ENCODE peak calls at places on chromosome X, in four cellular contexts. G is A549, S is H1, Y is endothelial cell of umbilical vein. B is an unnamed sample.
A peak's percentile ranks its signal among the peaks of the same experiment; 100 is the strongest.

GRCh38 chrX:24146283-24146865 is 3.2 kb upstream of the ZFX start:
- DNase-seq in Y (peak; percentile 44), S (no peak), G (peak; percentile 52), B (peak; percentile 60)

GRCh38 chrX:8820910-8821527 is 19.8 kb upstream of the FAM9A start:
- DNase-seq in S (peak; percentile 23), G (peak; percentile 64), Y (no peak), B (peak; percentile 18)

GRCh38 chrX:47218920-47219815 is 687 bp downstream of the CDK16 start:
- DNase-seq in G (peak; percentile 29), S (no peak), Y (peak; percentile 5), B (peak; percentile 61)

GRCh38 chrX:45681891-45682290 is 481.2 kb upstream of the DIPK2B start:
- DNase-seq in Y (no peak), S (no peak), G (no peak), B (no peak)

GRCh38 chrX:100647095-100647494 is 3.1 kb downstream of the SRPX2 start:
- DNase-seq in Y (peak; percentile 41), G (no peak), S (no peak), B (no peak)

GRCh38 chrX:22060451-22060940 is 28.4 kb downstream of the PHEX start:
- DNase-seq in S (no peak), G (peak; percentile 16), Y (peak; percentile 6), B (peak; percentile 35)

GRCh38 chrX:135512508-135513139 is 7.8 kb upstream of the INTS6L start:
- DNase-seq in G (no peak), Y (no peak), S (no peak), B (peak; percentile 84)

GRCh38 chrX:30488092-30488491 is 89.5 kb downstream of the TASL start:
- DNase-seq in Y (no peak), G (peak; percentile 26), S (no peak), B (peak; percentile 26)

GRCh38 chrX:55715847-55716246 is 1.7 kb upstream of the RRAGB start:
- DNase-seq in Y (no peak), G (no peak), S (no peak), B (peak; percentile 20)

GRCh38 chrX:348461-349117 is 30.0 kb upstream of the GTPBP6 start:
- DNase-seq in G (no peak), Y (no peak), S (no peak), B (no peak)

GRCh38 chrX:9858080-9858479 is 71.9 kb downstream of the SHROOM2 start:
- DNase-seq in Y (no peak), S (no peak), G (no peak), B (no peak)

GRCh38 chrX:70092247-70092646 is 30.0 kb downstream of the OTUD6A start:
- DNase-seq in S (no peak), Y (no peak), G (no peak), B (no peak)

GRCh38 chrX:107683124-107683895 is 55.0 kb downstream of the PRPS1 start:
- DNase-seq in G (no peak), Y (peak; percentile 61), S (no peak), B (no peak)

GRCh38 chrX:104253567-104254441 is 929 bp downstream of the ESX1 start:
- DNase-seq in Y (no peak), G (peak; percentile 14), S (no peak), B (no peak)

GRCh38 chrX:76850851-76851250 is 423.3 kb downstream of the MAGEE1 start:
- DNase-seq in G (peak; percentile 0), S (no peak), Y (no peak), B (peak; percentile 19)

GRCh38 chrX:11509786-11510185 is 155.9 kb downstream of the ARHGAP6 start:
- DNase-seq in S (no peak), G (peak; percentile 4), Y (peak; percentile 52), B (no peak)

GRCh38 chrX:15915959-15916703 is 61.5 kb upstream of the AP1S2 start:
- DNase-seq in S (no peak), Y (no peak), G (no peak), B (peak; percentile 60)

GRCh38 chrX:29419774-29420553 is 795.4 kb upstream of the MAGEB2 start:
- DNase-seq in G (peak; percentile 2), Y (peak; percentile 71), S (no peak), B (no peak)

GRCh38 chrX:133468081-133468480 is 52.8 kb upstream of the GPC4 start:
- DNase-seq in Y (no peak), G (no peak), S (no peak), B (no peak)

GRCh38 chrX:40008841-40009461 is 88.8 kb downstream of the BCOR start:
- DNase-seq in Y (no peak), G (no peak), S (no peak), B (peak; percentile 86)

GRCh38 chrX:1212532-1212931 is at the start of gene CRLF2:
- DNase-seq in G (peak; percentile 63), S (no peak), Y (no peak), B (peak; percentile 89)

GRCh38 chrX:41291309-41291708 is 42.7 kb upstream of the DDX3X start:
- DNase-seq in S (no peak), G (no peak), Y (no peak), B (no peak)

GRCh38 chrX:118975831-118976598 is 1.6 kb downstream of the LONRF3 start:
- DNase-seq in G (peak; percentile 71), S (no peak), Y (peak; percentile 63), B (peak; percentile 92)

GRCh38 chrX:55759478-55759877 is 41.9 kb downstream of the RRAGB start:
- DNase-seq in S (no peak), G (no peak), Y (peak; percentile 10), B (no peak)

GRCh38 chrX:20144491-20144890 is 2.9 kb upstream of the EIF1AX start:
- DNase-seq in S (no peak), Y (peak; percentile 62), G (no peak), B (peak; percentile 38)
- TF ChIP-seq MAX in S (no peak), Y (no peak), G (no peak), B (no peak)

GRCh38 chrX:139081965-139082364 is 370.4 kb upstream of the FGF13 start:
- DNase-seq in S (no peak), G (no peak), Y (no peak), B (no peak)
- H3K4me3 ChIP-seq in S (no peak overlapping the region), G (no peak overlapping the region), Y (no peak overlapping the region), B (no peak overlapping the region)

DNA sequence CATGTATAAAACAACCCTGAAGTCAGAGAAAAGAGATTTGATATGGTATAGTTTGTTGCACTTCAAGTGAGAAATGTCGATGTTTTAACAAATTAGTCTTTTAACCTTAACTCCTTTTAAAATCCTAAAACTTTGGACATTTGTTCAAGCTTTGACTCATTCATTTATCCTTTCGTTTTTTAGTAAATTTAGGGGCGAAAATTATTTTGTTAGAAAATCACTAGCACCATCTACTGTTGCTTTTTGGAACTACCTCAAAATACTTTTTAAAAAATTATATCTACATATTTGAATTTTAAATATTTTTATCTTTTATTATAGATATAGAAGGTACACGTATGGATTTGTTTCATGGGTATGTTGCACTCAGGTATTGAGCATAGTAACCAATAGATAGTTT is 165.1 kb upstream of the POF1B start:
- DNase-seq in S (no peak), G (no peak), Y (no peak), B (peak; percentile 0)
- TF ChIP-seq CTCF in S (no peak), G (peak; percentile 51), Y (no peak), B (no peak)

GRCh38 chrX:148371251-148371650 is 129.2 kb upstream of the AFF2 start:
- DNase-seq in S (no peak), G (no peak), Y (peak; percentile 1), B (no peak)
- TF ChIP-seq MAX in S (no peak), G (no peak), Y (no peak), B (no peak)

DNA sequence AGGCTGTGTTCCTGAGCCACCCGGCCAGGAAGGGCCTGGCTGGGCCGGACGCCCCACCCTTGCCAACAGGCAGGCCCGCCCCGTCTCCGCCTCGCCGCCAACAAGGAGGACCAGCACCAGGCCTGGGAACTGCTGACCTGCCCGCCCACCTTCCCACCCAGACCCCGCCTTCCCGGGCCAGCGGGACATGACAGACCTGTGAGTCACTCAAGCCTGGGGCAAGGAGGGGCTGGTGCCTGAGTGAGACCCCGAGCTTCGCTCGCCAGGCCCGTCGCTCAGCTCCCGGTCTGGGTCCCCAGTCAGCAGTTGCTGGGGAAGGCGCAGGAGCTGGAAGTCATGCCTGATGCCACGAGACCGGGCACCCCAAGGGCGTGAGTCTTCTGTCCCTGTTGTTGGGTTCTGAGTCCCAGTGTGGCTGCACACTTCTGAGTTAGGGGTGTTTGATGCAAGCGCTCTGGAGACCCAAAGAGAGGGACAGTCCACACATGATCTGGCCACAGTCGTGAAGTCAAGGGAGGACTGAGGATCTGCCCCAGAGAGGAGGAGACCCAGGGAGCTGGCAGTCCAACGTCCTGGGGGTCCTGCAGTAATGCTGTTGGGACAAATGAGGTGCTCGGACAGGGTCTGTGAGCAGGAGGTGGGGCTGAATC is at the start of gene DNASE1L1:
- DNase-seq in S (peak; percentile 81), G (peak; percentile 91), Y (peak; percentile 92), B (peak; percentile 93)
- H3K4me3 ChIP-seq in S (peak within 1 kb of the TSS; percentile 7), G (peak within 1 kb of the TSS; percentile 47), Y (peak within 1 kb of the TSS; percentile 72), B (peak within 1 kb of the TSS; percentile 53)